ENCODE peak calls at places on chromosomes 3 and 15, in ten cellular contexts. X is midbrain, M is progenitor cell of endocrine pancreas, K is hippocampal formation, B is Right ventricle myocardium superior, H is astrocyte of the spinal cord, V is psoas muscle, E is NCI-H1694, I is neuronal stem cell, S is AG10803. A is an unnamed sample.

GRCh38 chr3:86967062-86967461 is 23.9 kb downstream of the VGLL3 start:
- DNase-seq in X (no peak), M (no peak), K (no peak), B (no peak), H (no peak), V (no peak), E (no peak), I (peak), S (no peak), A (no peak)

GRCh38 chr3:129398803-129399144 is 29.7 kb downstream of the EFCAB12 start:
- DNase-seq in X (no peak), M (no peak), K (no peak), B (no peak), H (peak), V (no peak), E (no peak), I (no peak), S (peak), A (peak)

GRCh38 chr3:93867425-93867824 is 106.3 kb downstream of the PROS1 start:
- DNase-seq in X (no peak), M (no peak), K (no peak), B (no peak), H (no peak), V (no peak), E (no peak), I (no peak), S (no peak), A (no peak)

GRCh38 chr15:68230157-68231100 is 901 bp upstream of the CLN6 start:
- DNase-seq in X (no peak), M (no peak), K (no peak), B (no peak), H (no peak), V (no peak), E (no peak), I (no peak), S (peak), A (no peak)

GRCh38 chr3:56154297-56154696 is 314.0 kb downstream of the ERC2 start:
- DNase-seq in X (no peak), M (no peak), K (no peak), B (no peak), H (peak), V (no peak), E (no peak), I (no peak), S (peak), A (no peak)

GRCh38 chr15:91055548-91056331 is 33.3 kb upstream of the VPS33B start:
- DNase-seq in X (peak), M (peak), K (peak), B (no peak), H (peak), V (no peak), E (peak), I (peak), S (peak), A (peak)

GRCh38 chr3:76733073-76733759 is 306.7 kb upstream of the ROBO2 start:
- DNase-seq in X (no peak), M (no peak), K (no peak), B (no peak), H (no peak), V (no peak), E (no peak), I (no peak), S (no peak), A (no peak)

GRCh38 chr15:72339777-72340177 is 19.8 kb upstream of the CELF6 start:
- DNase-seq in X (no peak), M (no peak), K (no peak), B (no peak), H (peak), V (no peak), E (peak), I (no peak), S (peak), A (no peak)

GRCh38 chr15:96115642-96116041 is 214.9 kb upstream of the NR2F2 start:
- DNase-seq in X (no peak), M (no peak), K (no peak), B (no peak), H (peak), V (no peak), E (no peak), I (no peak), S (peak), A (no peak)

GRCh38 chr15:43769584-43770228 is 7.1 kb downstream of the ELL3 start:
- DNase-seq in X (peak), M (peak), K (no peak), B (peak), H (peak), V (no peak), E (peak), I (no peak), S (peak), A (peak)

A was measured in effector memory CD8-positive, alpha-beta T cell.